ENCODE peak calls at places on chromosomes 6 and 20, in seven cellular contexts. One of them, this sample, is unnamed.

GRCh38 chr6:25756382-25757354 is 2.1 kb downstream of the SLC17A4 start:
- DNase-seq in prostate gland: no peak
- DNase-seq in heart left ventricle: no peak
- DNase-seq in K562: no peak
- DNase-seq in heart right ventricle: no peak
- DNase-seq in foreskin keratinocyte: no peak
- DNase-seq in A549: no peak
- DNase-seq in this sample: no peak

GRCh38 chr6:3280091-3280490 is 21.3 kb downstream of the PSMG4 start:
- DNase-seq in prostate gland: no peak
- DNase-seq in heart left ventricle: no peak
- DNase-seq in K562: peak
- DNase-seq in heart right ventricle: no peak
- DNase-seq in foreskin keratinocyte: no peak
- DNase-seq in A549: no peak
- DNase-seq in this sample: no peak

GRCh38 chr6:33609019-33609418 is 12.1 kb upstream of the ITPR3 start:
- DNase-seq in prostate gland: no peak
- DNase-seq in heart left ventricle: no peak
- DNase-seq in K562: no peak
- DNase-seq in heart right ventricle: no peak
- DNase-seq in foreskin keratinocyte: no peak
- DNase-seq in A549: no peak
- DNase-seq in this sample: no peak

GRCh38 chr20:50237349-50237748 is 46.7 kb downstream of the CEBPB start:
- DNase-seq in prostate gland: no peak
- DNase-seq in heart left ventricle: no peak
- DNase-seq in K562: no peak
- DNase-seq in heart right ventricle: no peak
- DNase-seq in foreskin keratinocyte: no peak
- DNase-seq in A549: no peak
- DNase-seq in this sample: no peak

GRCh38 chr20:56542489-56543020 is 9.5 kb downstream of the FAM209B start:
- DNase-seq in prostate gland: no peak
- DNase-seq in heart left ventricle: no peak
- DNase-seq in K562: no peak
- DNase-seq in heart right ventricle: no peak
- DNase-seq in foreskin keratinocyte: no peak
- DNase-seq in A549: no peak
- DNase-seq in this sample: no peak

GRCh38 chr20:36084897-36085617 is 69.5 kb upstream of the EPB41L1 start:
- DNase-seq in prostate gland: no peak
- DNase-seq in heart left ventricle: no peak
- DNase-seq in K562: no peak
- DNase-seq in heart right ventricle: no peak
- DNase-seq in foreskin keratinocyte: peak
- DNase-seq in A549: peak
- DNase-seq in this sample: no peak

GRCh38 chr20:37395921-37396519 is 50.1 kb downstream of the SRC start:
- DNase-seq in prostate gland: no peak
- DNase-seq in heart left ventricle: peak
- DNase-seq in K562: peak
- DNase-seq in heart right ventricle: no peak
- DNase-seq in foreskin keratinocyte: no peak
- DNase-seq in A549: no peak
- DNase-seq in this sample: peak

GRCh38 chr6:164151161-164151728 is 736.7 kb downstream of the QKI start:
- DNase-seq in prostate gland: peak
- DNase-seq in heart left ventricle: peak
- DNase-seq in K562: no peak
- DNase-seq in heart right ventricle: peak
- DNase-seq in foreskin keratinocyte: no peak
- DNase-seq in A549: no peak
- DNase-seq in this sample: no peak

GRCh38 chr20:6828794-6829423 is 61.4 kb downstream of the BMP2 start:
- DNase-seq in prostate gland: peak
- DNase-seq in heart left ventricle: peak
- DNase-seq in K562: peak
- DNase-seq in heart right ventricle: peak
- DNase-seq in foreskin keratinocyte: peak
- DNase-seq in A549: peak
- DNase-seq in this sample: peak

GRCh38 chr6:77879527-77879926 is 226.7 kb downstream of the MEI4 start:
- DNase-seq in prostate gland: no peak
- DNase-seq in heart left ventricle: no peak
- DNase-seq in K562: no peak
- DNase-seq in heart right ventricle: no peak
- DNase-seq in foreskin keratinocyte: no peak
- DNase-seq in A549: no peak
- DNase-seq in this sample: no peak

GRCh38 chr6:52635049-52635577 is 35.8 kb upstream of the TMEM14A start:
- DNase-seq in prostate gland: no peak
- DNase-seq in heart left ventricle: no peak
- DNase-seq in K562: no peak
- DNase-seq in heart right ventricle: no peak
- DNase-seq in foreskin keratinocyte: no peak
- DNase-seq in A549: no peak
- DNase-seq in this sample: no peak

GRCh38 chr6:148348335-148348734 is 5.7 kb downstream of the SASH1 start:
- DNase-seq in prostate gland: no peak
- DNase-seq in heart left ventricle: no peak
- DNase-seq in K562: no peak
- DNase-seq in heart right ventricle: no peak
- DNase-seq in foreskin keratinocyte: no peak
- DNase-seq in A549: no peak
- DNase-seq in this sample: no peak

GRCh38 chr20:34744847-34745246 is 40.7 kb downstream of the TP53INP2 start:
- DNase-seq in prostate gland: no peak
- DNase-seq in heart left ventricle: peak
- DNase-seq in K562: no peak
- DNase-seq in heart right ventricle: peak
- DNase-seq in foreskin keratinocyte: no peak
- DNase-seq in A549: no peak
- DNase-seq in this sample: no peak

GRCh38 chr6:52538252-52538905 is 38.5 kb downstream of the TRAM2 start:
- DNase-seq in prostate gland: no peak
- DNase-seq in heart left ventricle: no peak
- DNase-seq in K562: no peak
- DNase-seq in heart right ventricle: no peak
- DNase-seq in foreskin keratinocyte: no peak
- DNase-seq in A549: no peak
- DNase-seq in this sample: no peak

GRCh38 chr6:41630069-41630468 is 8.2 kb upstream of the MDFI start:
- DNase-seq in prostate gland: no peak
- DNase-seq in heart left ventricle: no peak
- DNase-seq in K562: no peak
- DNase-seq in heart right ventricle: no peak
- DNase-seq in foreskin keratinocyte: no peak
- DNase-seq in A549: no peak
- DNase-seq in this sample: no peak
- TF ChIP-seq CTCF in prostate gland: no peak
- TF ChIP-seq CTCF in heart left ventricle: no peak
- TF ChIP-seq CTCF in K562: no peak
- TF ChIP-seq CTCF in heart right ventricle: no peak
- TF ChIP-seq CTCF in foreskin keratinocyte: no peak
- TF ChIP-seq CTCF in A549: no peak
- TF ChIP-seq CTCF in this sample: no peak

DNA sequence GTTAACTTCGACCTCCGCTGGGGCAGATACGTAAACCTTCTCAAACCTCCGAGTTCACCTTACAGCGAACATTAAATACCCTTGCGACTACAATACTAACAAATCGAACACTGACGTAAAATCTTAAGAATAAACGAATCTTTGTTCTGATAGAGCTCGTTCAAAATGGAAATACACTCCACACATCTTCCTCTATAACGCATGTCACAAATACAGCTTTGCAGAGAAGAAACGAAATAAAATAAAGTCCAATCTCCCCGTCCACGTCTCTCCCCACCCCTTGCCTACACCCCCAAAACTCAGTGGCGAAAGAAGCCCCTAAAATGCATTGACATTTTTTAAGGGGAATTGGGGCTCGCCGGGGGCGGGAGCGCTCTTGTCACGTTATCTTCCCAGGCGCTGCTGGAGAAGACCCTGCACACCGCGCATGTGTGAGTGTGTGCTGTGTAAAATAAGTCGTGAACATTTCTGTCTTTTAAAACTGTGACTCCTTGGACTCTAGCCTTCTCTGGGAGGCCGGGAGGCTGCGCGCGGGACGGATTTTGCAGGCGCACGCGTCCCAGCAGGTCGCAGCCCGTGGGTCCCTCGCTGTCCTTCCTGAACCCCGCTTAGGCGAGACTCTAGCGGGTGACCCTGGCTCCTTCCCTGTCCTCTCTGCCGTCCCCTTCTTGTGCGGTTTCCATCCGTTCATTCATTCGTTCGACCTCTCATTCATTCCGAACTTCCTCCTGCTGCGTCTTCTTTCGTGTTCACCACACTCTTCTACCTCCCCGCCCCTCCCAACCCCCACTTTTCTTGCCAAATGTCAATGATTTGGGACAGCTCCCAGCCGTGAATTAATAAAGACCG is 2.4 kb downstream of the NRN1 start:
- DNase-seq in prostate gland: no peak
- DNase-seq in heart left ventricle: no peak
- DNase-seq in K562: no peak
- DNase-seq in heart right ventricle: no peak
- DNase-seq in foreskin keratinocyte: no peak
- DNase-seq in A549: no peak
- DNase-seq in this sample: no peak
- TF ChIP-seq CTCF in prostate gland: no peak
- TF ChIP-seq CTCF in heart left ventricle: no peak
- TF ChIP-seq CTCF in K562: no peak
- TF ChIP-seq CTCF in heart right ventricle: no peak
- TF ChIP-seq CTCF in foreskin keratinocyte: no peak
- TF ChIP-seq CTCF in A549: no peak
- TF ChIP-seq CTCF in this sample: no peak

DNA sequence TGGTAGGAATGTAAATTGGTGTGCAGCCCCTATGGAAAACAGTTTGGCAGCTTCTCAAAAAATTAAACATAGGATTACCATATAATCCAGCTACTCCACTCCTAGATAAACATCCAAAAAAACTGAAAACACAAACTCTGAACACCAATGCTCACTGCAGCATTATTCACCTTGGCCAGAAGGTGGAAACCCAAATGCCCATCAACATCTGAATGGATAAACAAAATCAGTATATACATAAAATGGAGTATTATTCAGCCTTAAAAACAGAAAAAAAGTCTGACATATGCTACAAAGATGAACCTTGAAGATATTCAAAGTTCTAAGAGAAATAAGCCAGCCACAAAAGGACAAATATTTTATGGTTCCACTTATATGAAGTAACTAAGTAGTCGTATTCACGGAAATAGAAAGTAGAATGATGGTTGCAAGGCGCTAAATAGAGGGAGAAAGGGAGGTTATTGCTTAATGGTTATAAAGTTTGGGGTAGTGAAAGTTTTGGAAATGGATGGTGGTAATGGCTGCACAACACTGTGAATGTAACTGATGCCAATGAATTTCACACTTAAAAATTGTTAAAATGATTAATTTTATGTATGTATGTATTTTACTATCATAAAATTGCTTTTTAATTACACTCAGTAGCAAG is 4.0 kb downstream of the PHF10 start:
- DNase-seq in prostate gland: no peak
- DNase-seq in heart left ventricle: no peak
- DNase-seq in K562: no peak
- DNase-seq in heart right ventricle: no peak
- DNase-seq in foreskin keratinocyte: no peak
- DNase-seq in A549: no peak
- DNase-seq in this sample: no peak
- TF ChIP-seq CTCF in prostate gland: no peak
- TF ChIP-seq CTCF in heart left ventricle: no peak
- TF ChIP-seq CTCF in K562: peak
- TF ChIP-seq CTCF in heart right ventricle: no peak
- TF ChIP-seq CTCF in foreskin keratinocyte: peak
- TF ChIP-seq CTCF in A549: no peak
- TF ChIP-seq CTCF in this sample: no peak

GRCh38 chr20:54600634-54601033 is 125.2 kb downstream of the DOK5 start:
- DNase-seq in prostate gland: no peak
- DNase-seq in heart left ventricle: no peak
- DNase-seq in K562: no peak
- DNase-seq in heart right ventricle: no peak
- DNase-seq in foreskin keratinocyte: no peak
- DNase-seq in A549: no peak
- DNase-seq in this sample: no peak
- TF ChIP-seq CTCF in prostate gland: no peak
- TF ChIP-seq CTCF in heart left ventricle: no peak
- TF ChIP-seq CTCF in K562: no peak
- TF ChIP-seq CTCF in heart right ventricle: no peak
- TF ChIP-seq CTCF in foreskin keratinocyte: no peak
- TF ChIP-seq CTCF in A549: no peak
- TF ChIP-seq CTCF in this sample: no peak

GRCh38 chr6:107180114-107180513 is 64.8 kb upstream of the BEND3 start:
- DNase-seq in prostate gland: no peak
- DNase-seq in heart left ventricle: no peak
- DNase-seq in K562: no peak
- DNase-seq in heart right ventricle: no peak
- DNase-seq in foreskin keratinocyte: no peak
- DNase-seq in A549: no peak
- DNase-seq in this sample: no peak

GRCh38 chr6:107173779-107174178 is 58.5 kb upstream of the BEND3 start:
- DNase-seq in prostate gland: no peak
- DNase-seq in heart left ventricle: no peak
- DNase-seq in K562: no peak
- DNase-seq in heart right ventricle: no peak
- DNase-seq in foreskin keratinocyte: no peak
- DNase-seq in A549: no peak
- DNase-seq in this sample: no peak

GRCh38 chr6:107179004-107179403 is 63.7 kb upstream of the BEND3 start:
- DNase-seq in prostate gland: peak
- DNase-seq in heart left ventricle: no peak
- DNase-seq in K562: no peak
- DNase-seq in heart right ventricle: no peak
- DNase-seq in foreskin keratinocyte: no peak
- DNase-seq in A549: no peak
- DNase-seq in this sample: no peak
- TF ChIP-seq CTCF in prostate gland: peak
- TF ChIP-seq CTCF in heart left ventricle: no peak
- TF ChIP-seq CTCF in K562: peak
- TF ChIP-seq CTCF in heart right ventricle: peak
- TF ChIP-seq CTCF in foreskin keratinocyte: peak
- TF ChIP-seq CTCF in A549: peak
- TF ChIP-seq CTCF in this sample: no peak

DNA sequence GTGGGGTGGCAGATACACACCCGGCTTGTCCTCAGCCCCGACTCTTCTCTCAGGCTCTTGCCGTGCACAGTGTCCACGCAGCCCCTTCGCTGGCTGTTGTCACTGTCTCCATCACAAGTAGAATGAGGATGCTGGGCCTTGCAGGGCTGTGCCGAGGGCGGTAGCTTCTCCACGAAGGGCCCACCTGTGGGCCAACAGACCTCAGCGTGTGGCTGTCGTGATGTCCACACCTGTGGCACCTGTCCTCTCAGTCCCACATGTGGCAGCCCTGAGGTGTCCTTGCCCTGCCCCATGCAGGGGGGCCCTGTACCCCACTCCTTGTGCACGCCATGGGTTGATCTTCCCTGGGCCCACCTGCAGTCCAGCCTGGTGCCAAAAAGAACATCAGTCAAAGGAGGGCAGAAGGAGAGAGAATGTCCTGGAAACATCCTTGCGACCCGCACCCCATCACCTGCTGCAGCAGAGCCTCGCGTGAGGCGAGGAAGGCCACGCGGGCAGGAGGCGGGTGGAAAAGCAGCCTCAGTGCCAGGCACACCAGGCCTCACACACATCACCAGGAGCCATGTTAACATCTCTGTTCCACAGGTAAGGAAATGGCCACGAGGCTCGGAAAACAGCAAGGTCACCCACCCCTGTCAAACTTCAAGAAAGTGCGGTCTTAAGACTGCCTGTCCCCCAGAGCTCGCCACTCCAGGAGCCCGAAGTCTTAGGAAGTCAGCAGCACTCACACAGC is 22.3 kb upstream of the AFDN start:
- DNase-seq in prostate gland: no peak
- DNase-seq in heart left ventricle: no peak
- DNase-seq in K562: no peak
- DNase-seq in heart right ventricle: no peak
- DNase-seq in foreskin keratinocyte: no peak
- DNase-seq in A549: no peak
- DNase-seq in this sample: no peak
- TF ChIP-seq CTCF in prostate gland: no peak
- TF ChIP-seq CTCF in heart left ventricle: no peak
- TF ChIP-seq CTCF in K562: no peak
- TF ChIP-seq CTCF in heart right ventricle: no peak
- TF ChIP-seq CTCF in foreskin keratinocyte: no peak
- TF ChIP-seq CTCF in A549: no peak
- TF ChIP-seq CTCF in this sample: no peak

This sample was measured in endothelial cell.